ENCODE peak calls at places on chromosomes 7 and 10, in seven cellular contexts. Y is body of pancreas, I is esophagus squamous epithelium, L is ovary, V is right lobe of liver, C is testis, M is uterus. U is an unnamed sample.

GRCh38 chr10:132223156-132223590 is 36.4 kb downstream of the DPYSL4 start:
- DNase-seq in M (peak; percentile 72), C (peak; percentile 87), V (peak; percentile 83), I (no peak), Y (peak; percentile 86), L (peak; percentile 82), U (peak; percentile 67)

GRCh38 chr7:114345494-114345893 is 69.1 kb upstream of the FOXP2 start:
- DNase-seq in M (no peak), C (no peak), V (no peak), I (no peak), Y (no peak), L (no peak), U (no peak)

GRCh38 chr7:106377847-106378361 is 93.1 kb upstream of the NAMPT start:
- DNase-seq in V (no peak), L (no peak), Y (no peak), M (no peak), C (no peak), I (no peak), U (no peak)

GRCh38 chr7:106041140-106041717 is 70.9 kb downstream of the SYPL1 start:
- DNase-seq in M (no peak), L (peak; percentile 45), V (no peak), Y (peak; percentile 50), I (no peak), C (peak; percentile 30), U (no peak)

GRCh38 chr7:122637799-122638198 is 61.1 kb downstream of the RNF133 start:
- DNase-seq in C (no peak), I (no peak), M (no peak), Y (no peak), V (no peak), L (no peak), U (no peak)

GRCh38 chr10:90859321-90859751 is 1.5 kb upstream of the HTR7 start:
- DNase-seq in M (no peak), I (no peak), V (no peak), C (no peak), Y (no peak), L (no peak), U (no peak)

GRCh38 chr10:24722676-24723385 is 856 bp downstream of the ARHGAP21 start:
- DNase-seq in C (peak; percentile 52), I (no peak), V (no peak), M (peak; percentile 52), Y (peak; percentile 70), L (peak; percentile 65), U (no peak)

GRCh38 chr10:35089641-35090161 is 440 bp downstream of the CUL2 start:
- DNase-seq in Y (no peak), M (no peak), L (no peak), V (no peak), C (peak; percentile 24), I (no peak), U (no peak)

GRCh38 chr7:73831656-73832579 is 1.1 kb downstream of the CLDN4 start:
- DNase-seq in Y (peak; percentile 98), M (no peak), V (no peak), C (peak; percentile 39), L (no peak), I (no peak), U (peak; percentile 96)

GRCh38 chr10:122051609-122052385 is 62.8 kb downstream of the TACC2 start:
- DNase-seq in I (no peak), M (peak; percentile 25), C (peak; percentile 48), V (no peak), L (peak; percentile 40), Y (peak; percentile 71), U (peak; percentile 85)

GRCh38 chr10:67141300-67141699 is 215.5 kb downstream of the LRRTM3 start:
- DNase-seq in L (no peak), I (no peak), Y (no peak), M (no peak), C (no peak), V (no peak), U (no peak)

GRCh38 chr7:152076940-152077933 is 51.8 kb downstream of the GALNT11 start:
- DNase-seq in L (no peak), V (no peak), M (no peak), Y (peak; percentile 90), C (no peak), I (no peak), U (no peak)

GRCh38 chr10:35005868-35006267 is 84.3 kb downstream of the CUL2 start:
- DNase-seq in V (no peak), M (no peak), C (no peak), Y (no peak), L (no peak), I (no peak), U (no peak)

GRCh38 chr10:73850205-73850604 is 24.1 kb downstream of the CAMK2G start:
- DNase-seq in C (no peak), L (no peak), I (no peak), Y (no peak), M (peak; percentile 43), V (no peak), U (no peak)

GRCh38 chr7:24877790-24878311 is 102.1 kb downstream of the OSBPL3 start:
- DNase-seq in C (no peak), Y (no peak), M (no peak), I (no peak), L (no peak), V (no peak), U (no peak)

GRCh38 chr7:43659549-43659896 is 69.8 kb downstream of the COA1 start:
- DNase-seq in C (no peak), I (no peak), M (no peak), V (no peak), L (no peak), Y (no peak), U (no peak)

DNA sequence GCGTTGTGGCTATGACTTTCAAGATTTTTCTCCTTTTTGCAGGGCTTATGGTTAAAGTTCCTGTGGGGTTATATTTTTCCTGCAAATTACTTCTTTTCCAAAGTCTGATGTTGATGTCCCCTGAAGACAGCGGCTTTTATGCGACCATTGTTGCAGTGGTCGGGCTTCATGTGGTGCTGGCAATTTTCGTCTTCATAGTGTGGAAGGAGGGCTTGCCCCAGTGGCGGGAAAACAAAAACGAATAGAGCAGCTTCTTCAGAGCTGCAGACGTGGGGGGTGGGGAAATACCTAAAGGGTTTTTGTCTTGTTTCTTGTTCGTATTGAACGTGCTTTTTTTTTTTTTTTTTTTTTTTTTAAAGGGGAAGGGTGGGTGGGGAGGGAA is 53.8 kb downstream of the MCMBP start:
- DNase-seq in L (no peak), C (peak; percentile 22), Y (no peak), M (no peak), V (no peak), I (no peak), U (no peak)
- H3K4me3 ChIP-seq in L (peak overlapping the region; percentile 30), C (peak overlapping the region; percentile 60), Y (no peak overlapping the region), M (peak overlapping the region; percentile 35), V (no peak overlapping the region), I (peak overlapping the region; percentile 57), U (peak overlapping the region; percentile 60)

GRCh38 chr7:76166404-76167255 is 35.1 kb upstream of the SRRM3 start:
- DNase-seq in M (peak; percentile 97), L (peak; percentile 99), C (peak; percentile 98), V (peak; percentile 99), Y (peak; percentile 99), I (peak; percentile 76), U (peak; percentile 98)
- TF ChIP-seq POLR2A in M (peak; percentile 86), L (peak; percentile 94), C (no peak), V (peak; percentile 94), Y (peak; percentile 97), I (peak; percentile 81), U (peak; percentile 71)

GRCh38 chr10:124062390-124062789 is 31.0 kb downstream of the CHST15 start:
- DNase-seq in C (no peak), L (no peak), V (no peak), Y (no peak), M (no peak), I (no peak), U (no peak)
- H3K4me1 ChIP-seq in C (peaks cover 26% of the 10 kb centered on the region), L (peaks cover 32% of the 10 kb centered on the region), V (peaks cover 33% of the 10 kb centered on the region), Y (peaks cover 49% of the 10 kb centered on the region), M (no peaks in the 10 kb centered on the region), I (peaks cover 81% of the 10 kb centered on the region), U (peaks cover 4% of the 10 kb centered on the region)

GRCh38 chr10:593016-593415 is 96.5 kb downstream of the DIP2C start:
- DNase-seq in I (no peak), C (no peak), Y (no peak), V (no peak), L (no peak), M (no peak), U (no peak)

GRCh38 chr10:595473-595872 is 94.0 kb downstream of the DIP2C start:
- DNase-seq in M (no peak), V (no peak), C (no peak), I (no peak), Y (no peak), L (no peak), U (no peak)

GRCh38 chr10:594584-595270 is 94.7 kb downstream of the DIP2C start:
- DNase-seq in C (no peak), Y (no peak), I (no peak), M (peak; percentile 14), V (no peak), L (no peak), U (no peak)

GRCh38 chr10:593421-593820 is 96.0 kb downstream of the DIP2C start:
- DNase-seq in V (no peak), Y (no peak), C (no peak), M (no peak), I (no peak), L (no peak), U (no peak)

DNA sequence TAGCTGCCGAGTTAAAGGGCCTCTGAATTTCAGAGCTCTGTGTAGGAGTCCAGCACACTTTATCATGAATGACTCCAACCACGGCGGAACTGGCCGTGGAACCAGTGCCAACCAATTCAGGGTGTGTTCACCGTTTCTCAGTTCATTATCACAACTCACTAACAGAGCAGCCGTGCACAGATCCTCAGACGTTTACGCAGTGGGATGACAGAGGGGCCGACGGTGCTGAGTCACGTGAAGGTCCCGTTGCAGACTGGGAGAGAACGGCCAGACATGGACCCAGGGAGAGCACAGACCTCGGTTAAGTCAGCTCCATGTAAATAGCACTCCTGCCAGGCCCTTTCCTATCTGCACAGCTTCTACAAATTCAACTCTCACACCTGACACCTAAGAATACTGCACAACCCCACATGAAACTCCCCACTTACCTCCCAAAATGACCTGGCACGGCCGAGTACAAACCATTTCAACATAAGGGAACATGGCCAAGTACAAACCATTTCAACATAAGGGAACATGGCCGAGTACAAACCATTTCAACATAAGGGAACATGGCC is 95.5 kb downstream of the DIP2C start:
- DNase-seq in V (no peak), Y (peak; percentile 67), I (no peak), L (peak; percentile 67), M (peak; percentile 75), C (peak; percentile 77), U (no peak)
- H3K4me3 ChIP-seq in V (no peak overlapping the region), Y (no peak overlapping the region), I (no peak overlapping the region), L (no peak overlapping the region), M (peak overlapping the region; percentile 4), C (no peak overlapping the region), U (no peak overlapping the region)

GRCh38 chr10:110919349-110919931 is at the start of gene SHOC2:
- DNase-seq in C (peak; percentile 100), I (peak; percentile 97), Y (peak; percentile 99), V (peak; percentile 100), L (peak; percentile 98), M (peak; percentile 98), U (peak; percentile 98)
- TF ChIP-seq POLR2A in C (peak; percentile 50), I (peak; percentile 74), Y (no peak), V (peak; percentile 65), L (peak; percentile 79), M (peak; percentile 49), U (peak; percentile 26)

U was measured in breast epithelium.